ENCODE peak calls at places on chromosomes 1 and 21, in five cellular contexts. E, W, B, V and Q are unnamed samples.

GRCh38 chr1:21924503-21925005 is 12.6 kb downstream of the HSPG2 start:
- DNase-seq in B (no peak), W (no peak), E (no peak), V (peak; percentile 72), Q (no peak)

GRCh38 chr1:20634594-20635084 is 1.4 kb downstream of the PINK1 start:
- DNase-seq in B (no peak), E (peak; percentile 65), V (no peak), W (peak; percentile 72), Q (no peak)

GRCh38 chr1:2300851-2301606 is 72.9 kb downstream of the SKI start:
- DNase-seq in V (peak; percentile 96), E (no peak), B (no peak), W (peak; percentile 64), Q (no peak)

GRCh38 chr1:232856556-232856955 is 51.3 kb downstream of the MAP10 start:
- DNase-seq in V (no peak), E (no peak), W (peak; percentile 24), B (no peak), Q (peak; percentile 15)

GRCh38 chr1:119564548-119564947 is 57.5 kb downstream of the HSD3B1 start:
- DNase-seq in B (no peak), W (no peak), E (no peak), V (no peak), Q (no peak)

GRCh38 chr21:16570196-16570595 is 840.4 kb downstream of the USP25 start:
- DNase-seq in B (no peak), V (no peak), E (no peak), W (no peak), Q (no peak)

GRCh38 chr1:78334952-78335351 is 155.8 kb upstream of the PTGFR start:
- DNase-seq in B (no peak), W (peak; percentile 24), E (no peak), V (no peak), Q (no peak)

GRCh38 chr1:165355977-165356811 is at the start of gene LMX1A:
- DNase-seq in E (no peak), V (peak; percentile 70), B (no peak), W (no peak), Q (no peak)

GRCh38 chr1:19605884-19606442 is 38.1 kb upstream of the NBL1 start:
- DNase-seq in W (peak; percentile 55), V (no peak), E (peak; percentile 22), B (no peak), Q (no peak)

GRCh38 chr1:182163821-182164223 is 102.3 kb upstream of the ZNF648 start:
- DNase-seq in E (no peak), V (peak; percentile 70), B (no peak), W (no peak), Q (no peak)

GRCh38 chr1:203937678-203938330 is 76.4 kb downstream of the SNRPE start:
- DNase-seq in W (no peak), V (no peak), B (no peak), E (no peak), Q (no peak)

GRCh38 chr1:170536924-170537551 is 5.1 kb downstream of the GORAB start:
- DNase-seq in B (no peak), V (no peak), E (no peak), W (peak; percentile 43), Q (no peak)

GRCh38 chr1:224340711-224341384 is 10.9 kb upstream of the NVL start:
- DNase-seq in W (peak; percentile 15), B (no peak), E (peak; percentile 13), V (peak; percentile 82), Q (no peak)

GRCh38 chr1:196372896-196373536 is 235.2 kb downstream of the KCNT2 start:
- DNase-seq in E (peak; percentile 57), V (no peak), B (no peak), W (peak; percentile 69), Q (no peak)

GRCh38 chr1:151809625-151810556 is 4.7 kb upstream of the LINGO4 start:
- DNase-seq in B (no peak), W (no peak), E (no peak), V (no peak), Q (no peak)

GRCh38 chr21:28832013-28832714 is 160.5 kb downstream of the LTN1 start:
- DNase-seq in W (peak; percentile 24), V (no peak), B (no peak), E (peak; percentile 73), Q (no peak)

GRCh38 chr1:173590557-173590956 is 12.3 kb downstream of the SLC9C2 start:
- DNase-seq in W (no peak), B (no peak), E (peak; percentile 43), V (no peak), Q (no peak)

GRCh38 chr21:42097274-42097673 is 26.2 kb downstream of the UMODL1 start:
- DNase-seq in B (no peak), W (no peak), V (no peak), E (no peak), Q (no peak)

GRCh38 chr1:244237445-244237844 is 186.4 kb downstream of the ZBTB18 start:
- DNase-seq in V (no peak), W (no peak), E (peak; percentile 19), B (no peak), Q (no peak)

GRCh38 chr1:156050376-156050775 is 3.2 kb downstream of the UBQLN4 start:
- DNase-seq in B (no peak), W (no peak), V (no peak), E (no peak), Q (no peak)

GRCh38 chr1:188027613-188028012 is 1198.9 kb downstream of the PLA2G4A start:
- DNase-seq in E (peak; percentile 94), W (peak; percentile 93), V (no peak), B (peak; percentile 94), Q (peak; percentile 41)

GRCh38 chr1:178232949-178233348 is 139.0 kb downstream of the RASAL2 start:
- DNase-seq in W (peak; percentile 70), V (no peak), E (peak; percentile 50), B (no peak), Q (peak; percentile 25)

GRCh38 chr1:26177182-26177684 is at the start of gene CNKSR1:
- DNase-seq in E (peak; percentile 91), V (peak; percentile 86), B (no peak), W (no peak), Q (no peak)

GRCh38 chr1:45543599-45544417 is 6.8 kb upstream of the AKR1A1 start:
- DNase-seq in W (peak; percentile 26), B (no peak), E (no peak), V (peak; percentile 81), Q (no peak)

GRCh38 chr21:35819134-35819533 is 241.2 kb downstream of the SETD4 start:
- DNase-seq in E (no peak), V (no peak), B (no peak), W (no peak), Q (no peak)
- TF ChIP-seq CTCF in E (no peak), V (no peak), B (no peak), W (no peak), Q (no peak)

DNA sequence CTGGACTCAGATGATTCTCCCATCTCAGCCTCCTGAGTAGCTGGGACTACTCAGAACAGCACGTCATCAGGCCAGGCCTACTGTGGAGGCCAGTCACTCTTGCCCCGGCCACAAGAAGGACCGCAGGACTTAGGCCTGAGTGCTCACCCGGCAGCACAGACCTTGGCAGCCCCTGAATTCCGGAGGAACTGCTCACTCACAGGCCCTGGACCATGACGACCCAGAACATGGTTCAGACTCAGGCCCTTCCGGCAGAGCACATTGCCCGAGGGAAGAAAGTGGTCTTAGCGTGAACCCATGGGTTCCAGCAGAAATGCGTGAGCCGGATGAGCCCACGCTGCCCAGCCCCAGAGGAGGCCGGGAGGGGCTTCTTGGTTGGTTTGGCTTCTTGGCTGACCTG is 177.3 kb upstream of the TMEM51 start:
- DNase-seq in E (no peak), V (peak; percentile 84), W (no peak), B (peak; percentile 68), Q (no peak)
- H3K4me3 ChIP-seq in E (no peak overlapping the region), V (no peak overlapping the region), W (no peak overlapping the region), B (no peak overlapping the region), Q (no peak overlapping the region)

DNA sequence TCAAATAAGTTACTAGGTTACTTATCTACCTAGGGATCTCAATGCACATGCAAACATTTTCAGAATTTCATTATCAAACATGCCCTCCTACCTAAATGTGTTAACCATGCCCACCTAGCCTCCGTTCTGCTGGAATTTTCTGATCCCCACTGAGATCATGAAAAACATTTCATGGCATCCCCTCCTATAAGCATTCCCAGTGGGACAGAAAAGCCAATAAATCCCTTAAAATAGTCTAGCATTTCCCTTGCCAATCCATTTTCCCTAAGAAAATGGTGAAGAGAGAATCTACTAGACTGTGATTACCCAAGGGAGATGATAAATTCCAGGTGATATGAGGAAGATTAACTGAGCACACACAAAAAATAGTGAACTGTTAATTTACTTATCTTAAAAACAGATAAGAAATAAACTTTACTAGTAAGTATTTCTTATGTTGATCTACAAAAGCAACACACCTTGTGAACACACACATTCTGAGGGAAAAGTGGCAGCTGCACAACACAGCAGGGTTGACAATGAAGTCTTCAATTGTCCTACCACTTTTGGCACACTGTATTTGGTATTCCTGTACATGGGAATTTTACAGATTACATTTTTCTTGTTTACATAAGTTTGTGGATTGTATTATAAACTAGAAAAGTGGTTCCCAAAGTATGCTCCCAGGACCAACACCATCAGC is 49.6 kb downstream of the ARID4B start:
- DNase-seq in E (no peak), W (no peak), V (no peak), B (no peak), Q (no peak)
- TF ChIP-seq CTCF in E (no peak), W (no peak), V (no peak), B (no peak), Q (no peak)

DNA sequence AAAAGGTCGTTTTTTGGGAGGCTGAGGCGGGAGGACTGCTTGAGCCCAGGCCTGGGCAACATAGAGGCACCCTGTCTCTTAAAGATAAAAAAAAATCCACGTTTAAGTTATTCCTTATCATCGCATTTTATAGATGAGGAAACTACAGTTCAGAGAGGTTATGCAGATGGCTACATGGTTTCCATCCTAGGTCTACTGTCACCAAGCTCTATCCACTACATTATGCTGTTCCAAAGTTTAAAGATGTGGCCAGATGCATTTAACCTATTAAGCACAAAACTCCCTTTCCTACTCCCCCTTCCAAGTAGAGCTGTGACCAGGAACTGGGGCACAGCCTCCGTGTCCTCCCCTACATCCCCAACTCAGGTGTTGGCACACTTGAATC is 1.4 kb downstream of the TAF5L start:
- DNase-seq in V (no peak), W (no peak), E (no peak), B (no peak), Q (no peak)
- H3K4me3 ChIP-seq in V (peak overlapping the region; percentile 87), W (peak overlapping the region; percentile 94), E (peak overlapping the region; percentile 77), B (peak overlapping the region; percentile 98), Q (peak overlapping the region; percentile 72)

DNA sequence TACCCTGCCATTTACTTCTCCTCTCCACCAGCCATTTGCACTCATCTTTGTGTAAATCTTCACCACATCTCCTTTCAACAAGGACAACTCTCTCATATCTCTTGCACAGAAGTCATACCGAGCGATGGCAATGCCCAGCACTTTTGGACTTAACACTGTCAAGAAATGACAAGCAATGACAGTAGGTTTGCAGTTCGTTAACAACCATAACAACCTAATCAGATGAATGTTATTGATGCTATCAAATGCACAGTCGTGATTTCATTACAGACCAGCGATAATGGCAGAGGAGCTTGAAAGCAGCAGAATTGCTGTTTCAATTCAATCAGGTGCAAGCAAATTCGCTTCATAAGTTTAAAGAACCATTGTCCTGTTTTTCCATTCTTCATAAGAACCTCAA is 390.9 kb downstream of the VAV3 start:
- DNase-seq in V (no peak), W (no peak), E (no peak), B (no peak), Q (no peak)
- TF ChIP-seq CTCF in V (no peak), W (no peak), E (no peak), B (no peak), Q (no peak)